ENCODE peak calls at places on chromosomes 3 and 15, in six cellular contexts. One of them, this sample, is unnamed.

GRCh38 chr15:92580521-92580920 is 75.1 kb downstream of the FAM174B start:
- DNase-seq in hippocampal formation: no peak
- DNase-seq in A549: no peak
- DNase-seq in activated naive CD8-positive, alpha-beta T cell treated with anti-CD3 and anti-CD28 coated beads, Interleukin-2, amount 50 U/mL, for 24 hours: no peak
- DNase-seq in fibroblast of pulmonary artery: no peak
- DNase-seq in osteoblast: no peak
- DNase-seq in this sample: no peak

GRCh38 chr3:183360971-183361624 is 67.3 kb downstream of the MCF2L2 start:
- DNase-seq in hippocampal formation: no peak
- DNase-seq in A549: no peak
- DNase-seq in activated naive CD8-positive, alpha-beta T cell treated with anti-CD3 and anti-CD28 coated beads, Interleukin-2, amount 50 U/mL, for 24 hours: no peak
- DNase-seq in fibroblast of pulmonary artery: no peak
- DNase-seq in osteoblast: no peak
- DNase-seq in this sample: no peak

GRCh38 chr3:57910988-57911387 is 97.2 kb upstream of the FLNB start:
- DNase-seq in hippocampal formation: no peak
- DNase-seq in A549: peak
- DNase-seq in activated naive CD8-positive, alpha-beta T cell treated with anti-CD3 and anti-CD28 coated beads, Interleukin-2, amount 50 U/mL, for 24 hours: peak
- DNase-seq in fibroblast of pulmonary artery: peak
- DNase-seq in osteoblast: no peak
- DNase-seq in this sample: no peak

GRCh38 chr3:144104146-144104545 is 132.5 kb downstream of the DIPK2A start:
- DNase-seq in hippocampal formation: peak
- DNase-seq in A549: no peak
- DNase-seq in activated naive CD8-positive, alpha-beta T cell treated with anti-CD3 and anti-CD28 coated beads, Interleukin-2, amount 50 U/mL, for 24 hours: no peak
- DNase-seq in fibroblast of pulmonary artery: no peak
- DNase-seq in osteoblast: no peak
- DNase-seq in this sample: no peak

GRCh38 chr15:33242165-33242564 is 47.7 kb upstream of the FMN1 start:
- DNase-seq in hippocampal formation: no peak
- DNase-seq in A549: peak
- DNase-seq in activated naive CD8-positive, alpha-beta T cell treated with anti-CD3 and anti-CD28 coated beads, Interleukin-2, amount 50 U/mL, for 24 hours: peak
- DNase-seq in fibroblast of pulmonary artery: peak
- DNase-seq in osteoblast: peak
- DNase-seq in this sample: peak

GRCh38 chr15:44038801-44039200 is 156.3 kb downstream of the FRMD5 start:
- DNase-seq in hippocampal formation: no peak
- DNase-seq in A549: peak
- DNase-seq in activated naive CD8-positive, alpha-beta T cell treated with anti-CD3 and anti-CD28 coated beads, Interleukin-2, amount 50 U/mL, for 24 hours: no peak
- DNase-seq in fibroblast of pulmonary artery: no peak
- DNase-seq in osteoblast: no peak
- DNase-seq in this sample: no peak

GRCh38 chr3:186788482-186789370 is 5.3 kb downstream of the EIF4A2 start:
- DNase-seq in hippocampal formation: no peak
- DNase-seq in A549: no peak
- DNase-seq in activated naive CD8-positive, alpha-beta T cell treated with anti-CD3 and anti-CD28 coated beads, Interleukin-2, amount 50 U/mL, for 24 hours: no peak
- DNase-seq in fibroblast of pulmonary artery: peak
- DNase-seq in osteoblast: no peak
- DNase-seq in this sample: no peak

GRCh38 chr3:155241559-155241958 is 51.9 kb downstream of the STRIT1 start:
- DNase-seq in hippocampal formation: no peak
- DNase-seq in A549: no peak
- DNase-seq in activated naive CD8-positive, alpha-beta T cell treated with anti-CD3 and anti-CD28 coated beads, Interleukin-2, amount 50 U/mL, for 24 hours: no peak
- DNase-seq in fibroblast of pulmonary artery: peak
- DNase-seq in osteoblast: no peak
- DNase-seq in this sample: no peak

GRCh38 chr3:187112934-187113793 is 26.1 kb downstream of the RPL39L start:
- DNase-seq in hippocampal formation: no peak
- DNase-seq in A549: peak
- DNase-seq in activated naive CD8-positive, alpha-beta T cell treated with anti-CD3 and anti-CD28 coated beads, Interleukin-2, amount 50 U/mL, for 24 hours: no peak
- DNase-seq in fibroblast of pulmonary artery: peak
- DNase-seq in osteoblast: no peak
- DNase-seq in this sample: no peak

GRCh38 chr3:16334909-16335308 is 69.9 kb downstream of the OXNAD1 start:
- DNase-seq in hippocampal formation: no peak
- DNase-seq in A549: no peak
- DNase-seq in activated naive CD8-positive, alpha-beta T cell treated with anti-CD3 and anti-CD28 coated beads, Interleukin-2, amount 50 U/mL, for 24 hours: no peak
- DNase-seq in fibroblast of pulmonary artery: peak
- DNase-seq in osteoblast: no peak
- DNase-seq in this sample: no peak

GRCh38 chr15:70559223-70559823 is 204.0 kb downstream of the UACA start:
- DNase-seq in hippocampal formation: no peak
- DNase-seq in A549: no peak
- DNase-seq in activated naive CD8-positive, alpha-beta T cell treated with anti-CD3 and anti-CD28 coated beads, Interleukin-2, amount 50 U/mL, for 24 hours: peak
- DNase-seq in fibroblast of pulmonary artery: peak
- DNase-seq in osteoblast: no peak
- DNase-seq in this sample: peak

This sample was measured in head of caudate nucleus.